ENCODE peak calls at places on chromosomes 5 and 9, in four cellular contexts. K is NCI-H1694; H is frontal cortex; Z is CD4-positive, CD25-positive, alpha-beta regulatory T cell. M is an unnamed sample.

GRCh38 chr5:53712327-53712726 is 151.9 kb downstream of the NDUFS4 start:
- DNase-seq in K (no peak), H (no peak), Z (no peak), M (peak)

GRCh38 chr5:88555658-88556057 is 287.0 kb upstream of the TMEM161B start:
- DNase-seq in K (no peak), H (no peak), Z (no peak), M (no peak)

GRCh38 chr9:104987743-104988142 is 59.8 kb upstream of the ABCA1 start:
- DNase-seq in K (no peak), H (no peak), Z (no peak), M (no peak)

GRCh38 chr5:134142088-134142487 is 27.6 kb downstream of the TCF7 start:
- DNase-seq in K (no peak), H (no peak), Z (no peak), M (no peak)

GRCh38 chr5:96868603-96869371 is 7.5 kb upstream of the ERAP2 start:
- DNase-seq in K (peak), H (peak), Z (no peak), M (peak)

GRCh38 chr9:114656301-114656700 is 1.3 kb downstream of the TEX53 start:
- DNase-seq in K (no peak), H (no peak), Z (no peak), M (no peak)

GRCh38 chr9:131981116-131981847 is 98.4 kb downstream of the MED27 start:
- DNase-seq in K (no peak), H (no peak), Z (no peak), M (no peak)

GRCh38 chr5:53934126-53934856 is 373.9 kb downstream of the NDUFS4 start:
- DNase-seq in K (no peak), H (no peak), Z (no peak), M (peak)

GRCh38 chr9:4904322-4905134 is 80.5 kb upstream of the JAK2 start:
- DNase-seq in K (no peak), H (no peak), Z (no peak), M (peak)

GRCh38 chr5:163760498-163760897 is 255.1 kb downstream of the MAT2B start:
- DNase-seq in K (no peak), H (no peak), Z (no peak), M (peak)